ENCODE peak calls at places on chromosomes 6 and 20, in four cellular contexts. N is B cell, U is cardiac muscle cell, H is IMR-90. F is an unnamed sample.

GRCh38 chr6:55916188-55916587 is 40.8 kb upstream of the BMP5 start:
- DNase-seq in N (no peak), U (no peak), H (peak), F (no peak)

GRCh38 chr6:61887425-61887824 is 398.6 kb downstream of the KHDRBS2 start:
- DNase-seq in N (no peak), U (peak), H (no peak), F (no peak)

GRCh38 chr6:125752773-125753172 is 3.3 kb downstream of the HEY2 start:
- DNase-seq in N (no peak), U (no peak), H (no peak), F (no peak)

GRCh38 chr6:134230940-134231339 is 87.0 kb downstream of the SGK1 start:
- DNase-seq in N (no peak), U (no peak), H (peak), F (no peak)

GRCh38 chr6:170221753-170222400 is 69.0 kb downstream of the DLL1 start:
- DNase-seq in N (no peak), U (no peak), H (no peak), F (peak)

GRCh38 chr20:39878321-39878720 is 810.7 kb downstream of the MAFB start:
- DNase-seq in N (no peak), U (no peak), H (no peak), F (no peak)

GRCh38 chr20:8812818-8813217 is 256.1 kb upstream of the PLCB4 start:
- DNase-seq in N (no peak), U (no peak), H (no peak), F (no peak)

GRCh38 chr6:34196833-34197195 is 39.9 kb upstream of the HMGA1 start:
- DNase-seq in N (no peak), U (no peak), H (no peak), F (no peak)

GRCh38 chr6:67594366-67594765 is 1040.7 kb upstream of the ADGRB3 start:
- DNase-seq in N (no peak), U (no peak), H (no peak), F (no peak)

GRCh38 chr6:22583927-22584326 is 14.6 kb downstream of the HDGFL1 start:
- DNase-seq in N (no peak), U (no peak), H (no peak), F (no peak)

GRCh38 chr6:132483779-132484679 is 28.9 kb downstream of the STX7 start:
- DNase-seq in N (peak), U (peak), H (peak), F (no peak)

GRCh38 chr20:23032679-23033078 is 2.4 kb upstream of the SSTR4 start:
- DNase-seq in N (no peak), U (no peak), H (no peak), F (no peak)

GRCh38 chr6:35893246-35893645 is 27.7 kb downstream of the SRPK1 start:
- DNase-seq in N (no peak), U (no peak), H (peak), F (no peak)

GRCh38 chr20:51668515-51668914 is 99.7 kb downstream of the ATP9A start:
- DNase-seq in N (no peak), U (no peak), H (no peak), F (no peak)

GRCh38 chr6:151322570-151322969 is 68.8 kb downstream of the ZBTB2 start:
- DNase-seq in N (no peak), U (no peak), H (no peak), F (no peak)

GRCh38 chr6:34795836-34796425 is 4.0 kb downstream of the BLTP3A start:
- DNase-seq in N (no peak), U (no peak), H (peak), F (no peak)

GRCh38 chr6:107801195-107801594 is 22.9 kb downstream of the SCML4 start:
- DNase-seq in N (no peak), U (no peak), H (no peak), F (no peak)

GRCh38 chr6:3355358-3356055 is 96.8 kb downstream of the PSMG4 start:
- DNase-seq in N (peak), U (peak), H (no peak), F (no peak)

GRCh38 chr6:153015094-153015645 is 12.7 kb upstream of the MTRF1L start:
- DNase-seq in N (no peak), U (no peak), H (no peak), F (no peak)

GRCh38 chr6:46526607-46527006 is 35.4 kb upstream of the RCAN2 start:
- DNase-seq in N (no peak), U (no peak), H (no peak), F (no peak)

GRCh38 chr6:160790028-160790792 is 88.2 kb downstream of the PLG start:
- DNase-seq in N (no peak), U (no peak), H (no peak), F (no peak)

GRCh38 chr6:89146748-89147715 is 1.2 kb downstream of the PM20D2 start:
- DNase-seq in N (peak), U (peak), H (peak), F (no peak)

GRCh38 chr6:125507987-125508655 is 206.4 kb upstream of the HDDC2 start:
- DNase-seq in N (no peak), U (no peak), H (no peak), F (no peak)

GRCh38 chr6:166257911-166258318 is 50.3 kb downstream of the PRR18 start:
- DNase-seq in N (no peak), U (no peak), H (no peak), F (no peak)

GRCh38 chr6:11682525-11682924 is 96.1 kb downstream of the ADTRP start:
- DNase-seq in N (no peak), U (no peak), H (peak), F (no peak)

GRCh38 chr6:2426561-2427340 is 181.3 kb upstream of the GMDS start:
- DNase-seq in N (no peak), U (no peak), H (peak), F (no peak)

GRCh38 chr20:35320396-35321126 is 28.3 kb upstream of the FAM83C start:
- DNase-seq in N (no peak), U (no peak), H (peak), F (no peak)

GRCh38 chr20:5844063-5844681 is 94.0 kb downstream of the SHLD1 start:
- DNase-seq in N (no peak), U (no peak), H (peak), F (no peak)

GRCh38 chr20:1479831-1480595 is 11.2 kb downstream of the SIRPB2 start:
- DNase-seq in N (no peak), U (no peak), H (no peak), F (no peak)

GRCh38 chr6:17705428-17705777 is 1.3 kb downstream of the NUP153 start:
- DNase-seq in N (no peak), U (peak), H (peak), F (no peak)

GRCh38 chr20:49729780-49730179 is 16.1 kb upstream of the B4GALT5 start:
- DNase-seq in N (no peak), U (no peak), H (peak), F (no peak)

GRCh38 chr20:45950330-45950646 is 15.8 kb downstream of the PCIF1 start:
- DNase-seq in N (no peak), U (no peak), H (no peak), F (no peak)

GRCh38 chr20:57193094-57193493 is 73.3 kb downstream of the BMP7 start:
- DNase-seq in N (no peak), U (no peak), H (no peak), F (no peak)

GRCh38 chr20:358891-359555 is 12.1 kb downstream of the NRSN2 start:
- DNase-seq in N (no peak), U (no peak), H (no peak), F (no peak)

GRCh38 chr6:152552616-152553209 is 84.4 kb downstream of the SYNE1 start:
- DNase-seq in N (peak), U (peak), H (peak), F (peak)

GRCh38 chr6:100620085-100620484 is 155.4 kb upstream of the SIM1 start:
- DNase-seq in N (no peak), U (no peak), H (peak), F (no peak)

GRCh38 chr6:140062042-140063041 is 687.9 kb upstream of the CITED2 start:
- DNase-seq in N (no peak), U (no peak), H (peak), F (no peak)

GRCh38 chr6:142907544-142907943 is 37.4 kb downstream of the HIVEP2 start:
- DNase-seq in N (no peak), U (no peak), H (no peak), F (no peak)

DNA sequence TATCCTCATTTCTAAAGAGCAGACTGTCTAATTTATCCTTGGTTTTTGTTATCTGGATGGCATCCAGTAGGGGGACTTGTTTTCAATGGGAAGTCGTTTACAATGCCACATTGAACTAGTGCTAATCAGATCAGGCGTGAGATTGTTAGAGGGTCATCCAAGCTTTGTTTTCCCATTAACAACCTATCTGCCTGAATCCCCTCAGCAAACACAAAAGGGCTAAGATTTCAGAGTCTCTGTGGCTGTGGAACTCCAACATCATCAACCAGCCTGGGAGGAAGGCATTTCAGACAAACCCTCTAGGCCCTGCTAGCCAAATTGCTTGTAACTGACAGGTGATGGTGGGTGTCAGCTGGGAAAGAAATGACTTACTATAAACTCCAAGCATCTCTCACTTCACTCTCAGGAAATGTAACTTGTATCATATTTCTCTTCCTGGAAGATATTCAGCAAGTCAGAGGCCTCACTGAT is 47.7 kb downstream of the COL19A1 start:
- DNase-seq in N (no peak), U (no peak), H (peak), F (no peak)
- TF ChIP-seq CTCF in N (no peak), U (no peak), H (peak), F (no peak)

DNA sequence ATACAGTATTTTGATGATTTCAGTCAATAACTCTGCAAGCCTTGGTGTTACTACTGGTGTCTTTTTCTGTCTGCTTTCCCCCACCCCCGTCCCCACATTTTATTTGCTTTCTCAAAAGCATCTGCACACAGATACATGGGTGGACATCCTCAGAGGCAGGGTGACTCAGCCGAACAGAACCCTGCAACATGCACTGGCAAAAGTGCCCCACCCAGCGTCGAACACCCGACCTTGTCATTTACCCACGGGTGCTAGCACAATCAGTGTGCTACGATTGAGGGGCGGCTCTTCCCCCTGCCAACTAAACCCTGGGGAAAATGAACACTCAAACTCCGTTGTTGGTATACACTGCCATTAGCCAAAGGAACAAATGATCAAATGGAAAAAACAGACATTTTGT is 115.9 kb upstream of the NAA20 start:
- DNase-seq in N (no peak), U (no peak), H (no peak), F (no peak)
- TF ChIP-seq CTCF in N (no peak), U (no peak), H (no peak), F (no peak)

DNA sequence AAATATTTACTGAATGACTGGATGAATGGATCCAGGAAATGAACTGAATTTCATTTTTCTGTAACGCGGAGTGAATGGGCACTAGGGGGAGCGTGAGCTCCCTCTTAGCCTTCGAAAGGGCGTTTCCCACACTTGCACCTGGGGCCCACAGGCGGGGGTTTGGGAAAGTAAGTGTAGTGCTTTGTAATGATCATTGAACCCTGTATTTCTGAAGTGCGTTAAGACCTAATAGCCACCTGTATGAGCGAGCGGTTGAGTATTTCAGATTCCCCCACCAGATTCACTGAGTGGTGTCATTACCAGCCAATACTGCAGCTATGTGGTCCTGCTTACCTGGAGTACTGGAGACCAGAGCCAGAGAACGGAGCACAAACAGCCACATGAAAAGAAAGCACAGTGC is 10.5 kb downstream of the SYTL3 start:
- DNase-seq in N (peak), U (no peak), H (no peak), F (no peak)
- TF ChIP-seq CTCF in N (peak), U (peak), H (peak), F (peak)

GRCh38 chr6:117317261-117317660 is 51.9 kb downstream of the VGLL2 start:
- DNase-seq in N (no peak), U (peak), H (peak), F (no peak)
- TF ChIP-seq CTCF in N (no peak), U (peak), H (peak), F (no peak)

GRCh38 chr6:38146658-38147027 is 327.1 kb downstream of the ZFAND3 start:
- DNase-seq in N (no peak), U (no peak), H (peak), F (no peak)

GRCh38 chr6:38142178-38142902 is 322.8 kb downstream of the ZFAND3 start:
- DNase-seq in N (no peak), U (no peak), H (no peak), F (no peak)

GRCh38 chr6:38146021-38146657 is 326.6 kb downstream of the ZFAND3 start:
- DNase-seq in N (no peak), U (no peak), H (peak), F (no peak)

GRCh38 chr6:38143191-38144154 is 323.9 kb downstream of the ZFAND3 start:
- DNase-seq in N (no peak), U (peak), H (no peak), F (no peak)

GRCh38 chr6:38144365-38144764 is 324.8 kb downstream of the ZFAND3 start:
- DNase-seq in N (no peak), U (no peak), H (no peak), F (no peak)
- TF ChIP-seq CTCF in N (no peak), U (no peak), H (no peak), F (no peak)

DNA sequence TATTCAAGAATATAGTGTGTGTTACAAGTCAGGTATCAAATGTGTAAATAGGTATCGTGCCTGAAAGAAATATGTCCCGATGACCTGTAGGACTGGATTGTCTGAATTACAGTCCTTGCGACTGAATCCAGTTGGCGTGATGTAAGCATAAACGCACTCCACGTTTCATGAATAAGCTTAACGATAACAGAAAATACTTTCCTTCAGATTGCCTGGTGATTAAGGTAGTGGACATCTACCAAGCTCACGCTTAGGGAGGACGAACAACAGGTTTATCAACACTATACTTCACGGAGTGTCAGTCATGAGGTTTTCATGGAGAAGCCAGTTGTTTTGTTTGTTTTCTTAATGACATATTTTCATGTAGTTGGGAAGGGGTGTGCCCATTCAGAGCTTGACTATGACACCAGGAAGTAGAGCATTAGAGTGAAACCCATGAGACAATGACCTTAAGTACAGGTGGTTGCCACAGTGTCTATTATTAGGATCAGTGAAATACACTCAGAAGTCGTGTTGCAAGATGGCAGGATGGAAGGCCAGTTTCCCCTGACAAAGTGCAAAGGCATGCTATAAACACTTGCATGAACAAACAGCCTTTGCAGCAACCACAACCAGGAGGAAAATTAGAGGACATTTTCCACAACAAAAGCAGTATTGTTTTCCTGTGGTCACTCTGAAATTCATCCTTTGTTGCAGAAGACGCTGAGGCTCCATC is 305.8 kb upstream of the PRDM1 start:
- DNase-seq in N (no peak), U (no peak), H (peak), F (no peak)
- TF ChIP-seq CTCF in N (no peak), U (no peak), H (no peak), F (no peak)

GRCh38 chr20:12577213-12577612 is 431.6 kb upstream of the SPTLC3 start:
- DNase-seq in N (no peak), U (no peak), H (no peak), F (no peak)

DNA sequence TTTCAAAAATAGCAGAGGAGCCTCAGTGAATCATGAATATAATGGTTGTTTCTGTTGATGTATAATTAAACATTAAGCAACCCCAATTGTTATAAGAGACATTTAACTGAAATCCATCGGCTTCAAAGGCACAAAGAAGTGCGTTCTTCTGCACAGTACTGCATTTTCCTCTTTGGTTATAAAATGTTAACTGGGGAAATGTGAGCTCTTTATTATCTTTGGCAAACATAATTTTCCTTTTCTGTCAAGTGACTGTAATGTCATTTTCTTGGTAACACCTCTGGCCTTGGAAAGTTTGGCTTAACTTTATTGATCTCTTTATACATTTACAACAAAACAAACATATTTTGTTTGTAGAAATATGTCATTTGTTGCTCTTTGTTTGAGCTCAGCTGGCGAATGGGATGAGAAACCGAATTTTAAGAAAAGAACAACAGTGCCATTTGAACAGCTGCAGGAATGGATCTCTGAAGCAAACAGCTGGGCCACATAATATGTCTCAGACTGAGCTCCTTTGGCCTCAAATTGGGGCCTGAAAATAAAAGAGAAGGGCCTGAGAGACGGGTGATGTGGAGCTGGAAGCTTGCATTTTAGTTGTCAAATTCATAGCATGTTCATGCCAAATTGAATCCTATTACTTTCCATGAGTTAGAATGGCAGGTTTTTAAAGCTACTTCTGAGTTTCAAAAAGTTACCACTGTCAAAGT is 427.0 kb upstream of the SPTLC3 start:
- DNase-seq in N (no peak), U (no peak), H (no peak), F (no peak)
- TF ChIP-seq CTCF in N (no peak), U (no peak), H (no peak), F (no peak)

DNA sequence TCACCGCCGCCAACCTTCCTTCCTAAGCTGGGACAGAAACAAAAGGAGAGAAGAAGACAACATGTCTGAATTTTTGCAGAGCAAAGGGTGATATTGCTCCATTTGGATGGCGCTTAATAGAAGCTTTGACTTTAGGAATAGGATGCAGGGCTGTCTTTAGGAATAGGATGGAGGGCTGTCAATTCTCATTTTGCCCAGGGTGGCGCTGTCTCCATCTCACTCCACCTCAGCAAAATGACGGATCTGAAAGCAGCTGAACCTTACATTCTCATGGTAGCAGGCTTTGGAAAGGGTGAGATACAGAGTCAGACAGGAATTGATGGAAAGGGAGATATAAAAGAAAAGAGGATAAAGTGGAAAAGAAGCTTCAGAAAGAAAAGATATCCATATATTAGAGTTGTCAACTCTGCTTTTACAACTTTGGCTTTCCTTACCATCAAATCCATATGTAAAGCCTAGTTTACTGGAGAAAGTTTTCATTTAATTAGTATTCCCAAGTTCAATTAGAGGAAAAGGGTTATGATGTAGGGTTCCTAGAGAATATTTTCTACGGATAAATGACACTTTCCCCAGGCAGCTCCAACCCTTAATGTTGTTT is 2.4 kb downstream of the MTCL3 start:
- DNase-seq in N (peak), U (peak), H (peak), F (no peak)
- TF ChIP-seq CTCF in N (peak), U (peak), H (peak), F (peak)

F was measured in natural killer cell.